ENCODE peak calls at places on chromosomes 7 and 10, in four cellular contexts. L is HepG2, R is K562, I is GM12878. S is an unnamed sample.

GRCh38 chr10:43944742-43945730 is 296.4 kb upstream of the ZNF32 start:
- DNase-seq in I (no peak), R (no peak), L (no peak), S (no peak)

GRCh38 chr7:151342102-151342646 is 562 bp downstream of the NUB1 start:
- DNase-seq in I (peak), L (no peak), R (no peak), S (no peak)

GRCh38 chr10:17235136-17235535 is 7.1 kb downstream of the VIM start:
- DNase-seq in I (no peak), R (peak), L (no peak), S (peak)

GRCh38 chr7:70042533-70042932 is 444.3 kb downstream of the AUTS2 start:
- DNase-seq in L (no peak), R (no peak), I (no peak), S (no peak)

GRCh38 chr10:12892924-12893323 is 108.6 kb downstream of the CCDC3 start:
- DNase-seq in R (no peak), L (no peak), I (no peak), S (no peak)

GRCh38 chr7:43658718-43659548 is 70.4 kb downstream of the COA1 start:
- DNase-seq in I (no peak), L (peak), R (no peak), S (no peak)

GRCh38 chr10:100650693-100651092 is 94.7 kb upstream of the PAX2 start:
- DNase-seq in I (no peak), R (no peak), L (no peak), S (no peak)

GRCh38 chr7:104156842-104157277 is 51.0 kb downstream of the ORC5 start:
- DNase-seq in I (no peak), R (peak), L (peak), S (peak)

GRCh38 chr10:4181690-4182089 is 396.7 kb upstream of the KLF6 start:
- DNase-seq in L (no peak), R (no peak), I (no peak), S (no peak)

GRCh38 chr10:5818894-5819293 is 5.7 kb upstream of the GDI2 start:
- DNase-seq in I (no peak), R (no peak), L (no peak), S (no peak)

GRCh38 chr7:139709460-139709859 is 68.3 kb downstream of the HIPK2 start:
- DNase-seq in L (no peak), I (no peak), R (no peak), S (no peak)

GRCh38 chr7:121366852-121367431 is 29.2 kb downstream of the FAM3C start:
- DNase-seq in I (no peak), L (peak), R (peak), S (peak)

GRCh38 chr10:132939957-132940790 is 2.2 kb downstream of the CFAP46 start:
- DNase-seq in L (no peak), I (no peak), R (peak), S (peak)

GRCh38 chr10:132942740-132943554 is 577 bp upstream of the CFAP46 start:
- DNase-seq in R (no peak), L (no peak), I (no peak), S (peak)

GRCh38 chr10:132942101-132942739 is at the start of gene CFAP46:
- DNase-seq in I (no peak), R (no peak), L (no peak), S (peak)

GRCh38 chr10:132940791-132941465 is 1.4 kb downstream of the CFAP46 start:
- DNase-seq in I (no peak), R (no peak), L (no peak), S (no peak)

GRCh38 chr10:132941640-132942051 is 724 bp downstream of the CFAP46 start:
- DNase-seq in R (no peak), I (no peak), L (no peak), S (no peak)
- H3K4me3 ChIP-seq in R (no peak), I (no peak), L (peak), S (peak)

DNA sequence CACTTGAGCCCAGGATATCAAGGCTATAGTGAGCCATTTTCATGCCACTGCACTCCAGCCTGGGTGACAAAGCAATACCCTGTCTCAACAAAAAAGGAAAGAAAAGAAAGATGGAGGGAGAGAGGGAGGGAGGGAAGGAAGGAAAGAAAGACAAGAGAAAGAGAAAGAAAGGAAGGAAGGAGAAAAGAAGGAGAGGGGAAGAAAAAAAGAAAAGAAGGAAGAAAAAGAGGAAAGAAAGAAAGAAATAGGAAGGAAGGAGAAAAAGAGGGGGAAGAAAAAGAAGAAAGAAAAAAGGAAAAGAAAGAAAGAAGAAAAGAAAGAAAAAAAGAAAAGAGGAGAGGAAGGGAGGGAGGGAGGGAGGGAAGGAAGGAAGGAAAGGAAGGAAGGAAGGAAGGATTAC is 321.5 kb upstream of the CNTNAP2 start:
- DNase-seq in R (no peak), L (no peak), I (no peak), S (no peak)
- TF ChIP-seq JUNB in R (no peak), L (no peak), I (no peak), S (no peak)

DNA sequence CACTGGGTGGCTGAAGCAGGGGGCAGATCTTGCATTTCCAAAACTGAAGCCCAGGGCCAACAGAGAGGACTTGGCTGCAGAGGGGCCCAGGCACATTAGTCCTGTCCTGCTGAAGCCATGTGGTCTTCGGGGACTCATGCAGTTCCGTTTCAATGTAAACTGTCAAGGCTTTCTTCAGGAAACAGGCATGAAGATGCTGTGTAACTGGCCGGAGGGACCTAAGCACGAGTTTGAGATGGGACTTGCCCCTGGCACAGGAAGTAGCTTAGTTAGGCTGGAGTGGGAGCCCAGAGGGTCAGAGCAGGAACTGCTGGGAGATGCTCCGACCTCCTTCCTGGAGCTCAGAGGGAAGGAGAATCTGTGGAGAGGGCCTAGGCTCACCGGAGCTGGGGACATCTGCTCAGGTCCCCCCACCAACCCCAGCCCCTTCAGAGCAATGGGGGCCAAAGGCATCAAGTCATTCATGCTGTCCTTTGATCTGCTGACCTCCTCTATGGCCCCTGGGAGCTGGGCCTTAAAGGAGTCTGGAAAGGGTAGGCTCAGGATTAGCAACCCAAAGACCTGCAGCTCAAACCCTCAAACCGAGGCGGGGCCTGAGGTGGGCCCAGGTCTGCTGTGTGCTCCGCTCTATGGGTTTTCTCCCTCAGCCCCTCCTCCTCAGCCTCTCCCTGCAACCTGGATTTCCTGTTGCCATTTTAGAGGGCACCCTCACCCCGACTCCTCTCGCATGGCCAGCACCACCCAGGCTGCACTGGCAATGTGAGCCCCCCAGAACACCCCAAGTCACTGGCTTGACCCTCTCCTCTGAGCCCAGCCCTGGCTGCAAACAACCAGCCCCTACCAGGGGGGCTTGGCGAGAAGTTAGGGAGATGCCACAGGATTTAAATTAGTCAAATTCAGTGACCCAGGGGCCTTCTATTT is 4.4 kb upstream of the MNX1 start:
- DNase-seq in L (no peak), I (no peak), R (no peak), S (peak)
- TF ChIP-seq EZH2 in L (no peak), I (no peak), R (no peak), S (no peak)

DNA sequence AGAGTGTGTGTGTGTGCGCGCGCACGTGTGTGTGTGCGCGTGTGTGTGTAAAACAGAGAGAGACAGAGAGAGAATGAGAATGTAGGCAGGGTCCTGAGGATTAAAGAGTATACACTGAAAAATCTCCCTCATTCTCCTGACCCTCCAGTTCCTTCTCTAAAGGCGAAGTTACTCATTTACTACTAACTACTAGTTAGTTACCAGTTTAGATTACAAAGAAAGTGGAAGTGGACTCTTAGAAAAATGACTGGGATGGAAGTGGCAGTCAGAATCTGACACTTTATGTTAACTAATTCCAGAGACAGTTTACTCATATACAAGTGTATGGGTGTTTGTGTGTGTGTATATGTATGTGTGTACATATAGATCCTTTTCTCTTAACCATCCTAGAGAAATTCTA is 146.5 kb upstream of the LRRN3 start:
- DNase-seq in I (no peak), R (no peak), L (no peak), S (no peak)
- H3K4me3 ChIP-seq in I (no peak), R (no peak), L (no peak), S (no peak)

DNA sequence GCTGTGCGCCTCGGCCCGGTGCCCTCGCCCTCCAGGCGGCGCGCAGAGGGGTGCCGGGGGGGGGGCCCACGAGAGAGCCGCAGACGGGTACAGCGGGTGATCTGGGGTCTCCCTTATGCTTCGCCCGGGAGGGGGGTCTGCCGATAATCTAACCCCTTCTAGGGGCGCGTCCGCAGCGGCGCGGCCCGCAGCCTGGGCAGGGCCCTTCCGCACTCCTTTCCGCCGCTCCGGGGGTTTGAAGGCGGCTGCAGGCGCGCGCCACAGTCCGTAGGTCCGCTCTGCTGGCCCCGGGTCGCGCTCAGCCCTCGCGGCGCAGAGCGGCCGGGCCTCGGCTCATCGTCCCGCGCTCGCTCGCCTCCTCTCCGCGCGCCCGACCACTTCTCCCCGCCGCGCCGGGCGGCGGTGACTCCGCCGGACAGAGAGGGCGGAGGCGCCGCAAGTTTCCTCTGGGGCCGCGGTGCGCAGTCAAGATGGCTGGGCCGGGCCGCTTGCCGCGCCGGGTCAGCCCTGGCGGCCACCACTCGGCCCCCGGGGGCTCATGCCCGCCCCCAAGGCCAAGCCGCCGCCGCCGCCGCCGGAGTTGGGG is 573 bp downstream of the FZD8 start:
- DNase-seq in I (no peak), R (peak), L (no peak), S (peak)
- TF ChIP-seq JUNB in I (no peak), R (no peak), L (no peak), S (no peak)

GRCh38 chr7:1247527-1248041 is 14.9 kb downstream of the UNCX start:
- DNase-seq in R (no peak), I (no peak), L (no peak), S (no peak)
- TF ChIP-seq EZH2 in R (no peak), I (no peak), L (no peak), S (no peak)

GRCh38 chr10:123666318-123667291 is at the start of gene GPR26:
- DNase-seq in R (no peak), I (no peak), L (no peak), S (peak)
- H3K4me3 ChIP-seq in R (no peak), I (no peak), L (no peak), S (peak)

GRCh38 chr10:78526347-78526746 is 492.7 kb downstream of the RPS24 start:
- DNase-seq in L (no peak), R (no peak), I (no peak), S (no peak)

GRCh38 chr10:78528749-78529204 is 495.1 kb downstream of the RPS24 start:
- DNase-seq in I (no peak), R (no peak), L (peak), S (no peak)

GRCh38 chr10:78527296-78527695 is 493.6 kb downstream of the RPS24 start:
- DNase-seq in R (no peak), I (no peak), L (no peak), S (no peak)

GRCh38 chr10:78531088-78531487 is 497.4 kb downstream of the RPS24 start:
- DNase-seq in I (no peak), L (no peak), R (no peak), S (no peak)

DNA sequence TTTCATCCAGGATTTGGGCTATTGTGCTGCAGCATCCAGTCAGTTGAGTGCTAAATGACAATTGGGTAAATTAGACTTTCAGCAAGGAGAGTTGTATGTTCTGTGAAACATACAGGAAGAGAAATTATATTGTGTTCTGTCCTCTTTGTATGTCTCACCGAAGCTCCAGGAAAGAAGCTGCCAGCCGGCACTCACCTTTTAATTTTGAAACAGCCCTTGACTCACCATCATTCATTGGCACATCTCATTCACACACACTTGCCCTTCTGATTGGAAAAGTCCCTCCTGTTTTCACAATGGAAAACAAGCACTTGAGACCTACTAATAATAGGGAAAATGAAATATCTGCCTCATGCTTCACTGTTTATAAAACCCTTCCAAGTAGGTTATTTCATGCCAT is 495.6 kb downstream of the RPS24 start:
- DNase-seq in L (no peak), R (no peak), I (no peak), S (no peak)
- TF ChIP-seq JUNB in L (no peak), R (no peak), I (no peak), S (no peak)

DNA sequence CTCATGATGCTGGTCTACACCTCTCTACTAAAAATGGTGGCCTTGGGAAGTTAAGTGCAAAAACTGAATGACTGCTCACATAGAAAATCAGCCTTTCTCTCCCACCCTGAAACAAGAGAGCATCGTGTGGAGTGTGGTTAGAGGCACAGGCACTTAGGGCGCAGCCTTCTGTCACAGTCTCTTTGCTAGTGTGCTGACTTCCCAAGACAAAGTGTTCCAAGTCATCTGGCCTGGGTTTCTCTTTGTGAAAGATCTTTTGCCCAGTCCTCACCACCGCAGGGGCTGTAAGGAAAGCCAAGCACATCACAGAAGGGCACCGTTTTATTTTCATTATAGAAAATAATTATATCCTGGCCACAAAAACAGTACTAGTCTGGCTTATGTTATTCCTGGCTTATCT is 12.5 kb downstream of the STN1 start:
- DNase-seq in I (no peak), R (no peak), L (no peak), S (no peak)
- TF ChIP-seq EZH2 in I (no peak), R (no peak), L (no peak), S (no peak)

S was measured in GM23338.